ENCODE peak calls at places on chromosomes 12 and 14, in eight cellular contexts. One of them, this sample, is unnamed.

GRCh38 chr14:76977793-76978730 is 50.4 kb downstream of the IRF2BPL start:
- DNase-seq in amniotic stem cell: no peak
- DNase-seq in AG09319: no peak
- DNase-seq in mesendoderm: no peak
- DNase-seq in HTR-8/SVneo: no peak
- DNase-seq in B cell: peak
- DNase-seq in skeletal muscle cell: peak
- DNase-seq in choroid plexus epithelial cell: peak
- DNase-seq in this sample: peak

GRCh38 chr14:52911904-52912303 is 38.9 kb downstream of the FERMT2 start:
- DNase-seq in amniotic stem cell: no peak
- DNase-seq in choroid plexus epithelial cell: no peak
- DNase-seq in AG09319: no peak
- DNase-seq in HTR-8/SVneo: no peak
- DNase-seq in mesendoderm: no peak
- DNase-seq in B cell: no peak
- DNase-seq in skeletal muscle cell: no peak
- DNase-seq in this sample: no peak

GRCh38 chr12:20248646-20249045 is 119.7 kb upstream of the PDE3A start:
- DNase-seq in skeletal muscle cell: no peak
- DNase-seq in HTR-8/SVneo: no peak
- DNase-seq in amniotic stem cell: no peak
- DNase-seq in AG09319: no peak
- DNase-seq in mesendoderm: no peak
- DNase-seq in B cell: no peak
- DNase-seq in choroid plexus epithelial cell: no peak
- DNase-seq in this sample: no peak

GRCh38 chr12:120692524-120693033 is 5.6 kb downstream of the MLEC start:
- DNase-seq in mesendoderm: no peak
- DNase-seq in skeletal muscle cell: no peak
- DNase-seq in B cell: no peak
- DNase-seq in HTR-8/SVneo: no peak
- DNase-seq in choroid plexus epithelial cell: peak
- DNase-seq in AG09319: no peak
- DNase-seq in amniotic stem cell: no peak
- DNase-seq in this sample: no peak

GRCh38 chr12:121580959-121581680 is at the start of gene KDM2B:
- DNase-seq in AG09319: no peak
- DNase-seq in skeletal muscle cell: no peak
- DNase-seq in choroid plexus epithelial cell: peak
- DNase-seq in B cell: no peak
- DNase-seq in HTR-8/SVneo: no peak
- DNase-seq in amniotic stem cell: no peak
- DNase-seq in mesendoderm: peak
- DNase-seq in this sample: peak

GRCh38 chr14:60058087-60058486 is 33.6 kb upstream of the PCNX4 start:
- DNase-seq in HTR-8/SVneo: no peak
- DNase-seq in AG09319: no peak
- DNase-seq in amniotic stem cell: no peak
- DNase-seq in skeletal muscle cell: no peak
- DNase-seq in mesendoderm: no peak
- DNase-seq in B cell: no peak
- DNase-seq in choroid plexus epithelial cell: no peak
- DNase-seq in this sample: no peak

GRCh38 chr12:12349711-12350665 is at the start of gene MANSC1:
- DNase-seq in skeletal muscle cell: no peak
- DNase-seq in mesendoderm: peak
- DNase-seq in AG09319: no peak
- DNase-seq in choroid plexus epithelial cell: peak
- DNase-seq in amniotic stem cell: no peak
- DNase-seq in HTR-8/SVneo: peak
- DNase-seq in B cell: peak
- DNase-seq in this sample: no peak

GRCh38 chr12:89154743-89155530 is 197.4 kb downstream of the DUSP6 start:
- DNase-seq in AG09319: no peak
- DNase-seq in choroid plexus epithelial cell: peak
- DNase-seq in HTR-8/SVneo: no peak
- DNase-seq in skeletal muscle cell: no peak
- DNase-seq in mesendoderm: no peak
- DNase-seq in amniotic stem cell: no peak
- DNase-seq in B cell: no peak
- DNase-seq in this sample: no peak

GRCh38 chr14:22099942-22100763 is 426.5 kb upstream of the OR4E1 start:
- DNase-seq in skeletal muscle cell: no peak
- DNase-seq in amniotic stem cell: no peak
- DNase-seq in B cell: no peak
- DNase-seq in mesendoderm: peak
- DNase-seq in choroid plexus epithelial cell: peak
- DNase-seq in AG09319: no peak
- DNase-seq in HTR-8/SVneo: no peak
- DNase-seq in this sample: peak

GRCh38 chr12:56377310-56377988 is 14.8 kb upstream of the APOF start:
- DNase-seq in HTR-8/SVneo: peak
- DNase-seq in B cell: no peak
- DNase-seq in amniotic stem cell: no peak
- DNase-seq in AG09319: no peak
- DNase-seq in choroid plexus epithelial cell: peak
- DNase-seq in skeletal muscle cell: no peak
- DNase-seq in mesendoderm: peak
- DNase-seq in this sample: peak

GRCh38 chr14:63200767-63201166 is 3.5 kb upstream of the RHOJ start:
- DNase-seq in choroid plexus epithelial cell: no peak
- DNase-seq in B cell: no peak
- DNase-seq in AG09319: no peak
- DNase-seq in amniotic stem cell: no peak
- DNase-seq in mesendoderm: no peak
- DNase-seq in HTR-8/SVneo: no peak
- DNase-seq in skeletal muscle cell: no peak
- DNase-seq in this sample: no peak

GRCh38 chr14:63180017-63180416 is 24.2 kb upstream of the RHOJ start:
- DNase-seq in AG09319: no peak
- DNase-seq in mesendoderm: no peak
- DNase-seq in B cell: no peak
- DNase-seq in amniotic stem cell: no peak
- DNase-seq in skeletal muscle cell: no peak
- DNase-seq in HTR-8/SVneo: no peak
- DNase-seq in choroid plexus epithelial cell: no peak
- DNase-seq in this sample: no peak